ENCODE peak calls at places on chromosomes 13 and 19, in six cellular contexts. V, T, P, Y, A and D are unnamed samples. For H3K9me3 and H3K27me3, the result is how much of the 10 kb centered on the place peaks cover.

GRCh38 chr13:44868397-44868796 is 120.9 kb downstream of the NUFIP1 start:
- DNase-seq in T (no peak), Y (no peak), V (no peak), P (no peak), A (no peak), D (no peak)

GRCh38 chr19:31338069-31338767 is 11.0 kb downstream of the TSHZ3 start:
- DNase-seq in Y (no peak), T (peak), A (peak), V (peak), P (peak), D (no peak)

GRCh38 chr13:48410199-48410598 is 2.7 kb downstream of the LPAR6 start:
- DNase-seq in A (no peak), P (no peak), T (no peak), Y (no peak), V (no peak), D (no peak)

GRCh38 chr19:51809787-51810186 is 14.8 kb downstream of the FPR3 start:
- DNase-seq in V (no peak), P (no peak), A (no peak), Y (no peak), T (peak), D (no peak)

GRCh38 chr13:41694902-41695301 is 237.6 kb downstream of the RGCC start:
- DNase-seq in A (peak), Y (no peak), T (peak), P (peak), V (no peak), D (peak)

GRCh38 chr13:45339867-45340266 is 1.1 kb downstream of the TPT1 start:
- DNase-seq in T (no peak), Y (peak), V (no peak), A (no peak), P (no peak), D (no peak)

GRCh38 chr19:17296278-17296677 is 6.9 kb downstream of the ABHD8 start:
- DNase-seq in V (no peak), T (no peak), P (no peak), Y (no peak), A (no peak), D (no peak)

GRCh38 chr13:101211261-101211660 is 205.0 kb downstream of the NALCN start:
- DNase-seq in V (no peak), T (no peak), P (no peak), Y (no peak), A (peak), D (no peak)

GRCh38 chr19:5144545-5145179 is 175.7 kb downstream of the KDM4B start:
- DNase-seq in P (no peak), V (no peak), Y (no peak), T (no peak), A (no peak), D (peak)

GRCh38 chr13:38850868-38851626 is 139.6 kb downstream of the STOML3 start:
- DNase-seq in P (no peak), V (no peak), A (no peak), T (no peak), Y (no peak), D (no peak)

GRCh38 chr13:93169980-93170379 is 56.6 kb upstream of the GPC6 start:
- DNase-seq in A (no peak), V (no peak), Y (no peak), T (no peak), P (no peak), D (no peak)

GRCh38 chr13:104553156-104553555 is 1486.9 kb upstream of the SLC10A2 start:
- DNase-seq in V (no peak), A (no peak), P (no peak), T (no peak), Y (no peak), D (no peak)

GRCh38 chr13:43783820-43784219 is 3.0 kb downstream of the ENOX1 start:
- DNase-seq in P (no peak), Y (no peak), T (no peak), V (no peak), A (peak), D (no peak)

GRCh38 chr19:43934055-43934984 is 762 bp downstream of the ZNF45 start:
- DNase-seq in P (no peak), A (peak), T (no peak), V (no peak), Y (no peak), D (no peak)

GRCh38 chr13:33318037-33318436 is 32.5 kb upstream of the STARD13 start:
- DNase-seq in T (no peak), Y (no peak), P (no peak), V (no peak), A (no peak), D (no peak)

GRCh38 chr19:7415163-7415856 is 66.6 kb downstream of the ARHGEF18 start:
- DNase-seq in V (no peak), A (no peak), P (peak), T (no peak), Y (no peak), D (peak)

GRCh38 chr19:5782945-5783919 is 1.3 kb downstream of the PRR22 start:
- DNase-seq in P (no peak), T (no peak), Y (no peak), A (no peak), V (no peak), D (no peak)

GRCh38 chr19:17148130-17148529 is 67.0 kb upstream of the USE1 start:
- DNase-seq in A (no peak), P (no peak), T (no peak), Y (no peak), V (no peak), D (no peak)

GRCh38 chr13:44904982-44905381 is 84.3 kb downstream of the NUFIP1 start:
- DNase-seq in T (peak), P (peak), V (no peak), A (no peak), Y (no peak), D (peak)

GRCh38 chr13:44393391-44393790 is 19.8 kb downstream of the SERP2 start:
- DNase-seq in V (no peak), P (no peak), T (no peak), Y (no peak), A (no peak), D (no peak)

GRCh38 chr13:112245959-112246358 is 130.2 kb upstream of the SPACA7 start:
- DNase-seq in T (no peak), Y (no peak), P (no peak), V (no peak), A (no peak), D (no peak)

DNA sequence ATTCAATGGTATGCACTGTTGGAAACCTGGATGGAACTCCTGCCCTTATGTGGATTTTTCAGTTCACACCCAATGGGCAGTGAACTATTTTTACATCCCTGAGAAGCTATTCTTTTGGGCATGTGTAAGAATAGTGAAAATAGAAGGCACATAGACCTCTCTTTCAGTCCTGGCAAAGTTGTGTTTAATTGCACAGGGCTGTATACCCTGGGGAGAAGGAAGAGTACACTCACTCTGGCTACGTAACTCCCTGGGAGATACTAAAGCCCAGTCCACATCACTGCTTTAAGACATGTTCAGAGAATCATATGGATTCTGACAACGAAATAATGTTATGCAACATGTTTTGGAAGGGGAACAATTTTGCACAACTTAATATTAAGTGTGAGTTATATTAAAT is 166.2 kb downstream of the DCT start:
- DNase-seq in Y (no peak), P (no peak), T (no peak), A (no peak), V (no peak), D (no peak)
- H3K9me3 ChIP-seq in Y (under half), P (under half), T (under half), A (under half), V (under half), D (under half)

DNA sequence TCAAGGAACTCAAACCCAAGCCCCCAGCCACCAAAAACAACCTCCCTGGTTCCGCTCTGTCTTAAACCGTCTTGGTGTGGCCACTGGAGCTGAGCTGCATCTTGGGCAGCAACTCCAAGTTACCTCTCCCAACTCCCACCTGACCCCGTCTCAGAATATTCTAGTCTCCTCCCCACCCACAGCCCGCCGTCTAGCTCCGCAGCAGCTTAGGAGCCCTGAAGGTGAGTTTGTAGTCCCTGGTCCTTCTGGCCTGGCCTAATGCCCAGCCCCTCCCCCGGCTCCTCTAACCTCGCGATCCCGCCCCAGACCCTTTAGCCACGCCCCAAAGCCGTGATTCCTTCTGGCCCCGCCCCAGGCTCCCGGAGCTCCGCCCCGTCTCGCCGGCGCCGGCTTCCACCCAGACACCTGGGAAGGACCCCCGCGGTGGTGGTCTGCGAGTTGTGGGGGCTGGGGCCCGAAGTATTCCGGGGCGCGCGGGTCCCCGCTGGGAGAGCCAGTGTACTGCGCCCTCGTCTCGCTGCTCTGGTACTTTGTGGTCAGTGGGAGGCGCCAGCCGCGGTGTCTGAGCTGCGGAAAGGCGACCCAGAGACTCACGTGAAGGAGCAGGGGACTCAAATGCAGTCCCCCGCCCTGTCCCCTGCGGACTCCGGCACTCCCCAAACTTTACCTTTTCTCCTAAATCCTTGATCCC is 2.5 kb upstream of the LHB start:
- DNase-seq in V (peak), Y (peak), A (peak), T (no peak), P (peak), D (peak)
- H3K27me3 ChIP-seq in V (under half), Y (under half), A (under half), T (under half), P (under half), D (under half)

GRCh38 chr19:40392123-40392522 is 2.1 kb upstream of the HIPK4 start:
- DNase-seq in P (no peak), Y (no peak), V (no peak), T (no peak), A (no peak), D (no peak)

GRCh38 chr19:40390084-40390742 is at the start of gene HIPK4:
- DNase-seq in V (no peak), A (no peak), T (no peak), Y (no peak), P (no peak), D (no peak)

GRCh38 chr19:40388486-40388885 is 1.5 kb downstream of the HIPK4 start:
- DNase-seq in P (no peak), A (no peak), Y (no peak), V (no peak), T (no peak), D (no peak)

GRCh38 chr19:40387151-40387550 is 2.8 kb downstream of the HIPK4 start:
- DNase-seq in Y (no peak), P (no peak), A (no peak), T (no peak), V (no peak), D (no peak)

GRCh38 chr19:40389404-40390083 is 437 bp downstream of the HIPK4 start:
- DNase-seq in T (no peak), Y (no peak), A (no peak), P (no peak), V (no peak), D (no peak)
- H3K9me3 ChIP-seq in T (under half), Y (under half), A (under half), P (under half), V (under half), D (under half)

DNA sequence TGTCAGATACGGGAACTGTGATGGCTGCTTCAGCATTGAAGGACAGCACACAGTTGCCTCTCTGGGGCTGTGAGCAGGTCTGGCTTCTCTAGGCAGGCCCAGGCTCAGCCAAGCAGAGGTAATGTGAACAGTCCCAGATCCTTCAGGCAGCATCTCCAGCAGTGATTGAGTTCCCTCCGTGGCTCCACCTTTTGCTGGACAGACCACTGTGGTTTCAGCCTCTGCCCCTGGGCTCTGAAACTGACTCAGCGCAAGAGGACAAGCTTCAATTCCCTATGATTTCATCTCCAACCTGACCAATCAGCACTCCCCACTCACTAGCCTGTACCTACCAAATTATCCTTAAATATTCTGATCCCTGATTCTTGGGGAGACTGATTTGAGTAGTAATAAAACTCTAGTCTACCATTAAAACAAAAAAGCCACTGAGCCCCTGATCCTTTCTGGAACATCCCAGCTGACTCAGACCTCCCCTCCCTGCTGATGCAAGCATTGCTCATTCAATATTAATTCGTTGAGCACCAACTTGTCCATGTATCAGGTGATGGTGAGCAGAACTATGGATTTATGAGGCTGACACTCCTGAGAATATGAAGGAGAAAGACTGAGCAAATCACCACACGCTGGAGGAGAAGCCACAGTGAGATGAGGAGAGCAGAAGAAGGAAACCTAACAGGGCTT is 16.7 kb downstream of the GSX1 start:
- DNase-seq in P (no peak), V (no peak), T (no peak), A (no peak), Y (no peak), D (no peak)
- H3K27me3 ChIP-seq in P (under half), V (under half), T (under half), A (half or more), Y (under half), D (half or more)

DNA sequence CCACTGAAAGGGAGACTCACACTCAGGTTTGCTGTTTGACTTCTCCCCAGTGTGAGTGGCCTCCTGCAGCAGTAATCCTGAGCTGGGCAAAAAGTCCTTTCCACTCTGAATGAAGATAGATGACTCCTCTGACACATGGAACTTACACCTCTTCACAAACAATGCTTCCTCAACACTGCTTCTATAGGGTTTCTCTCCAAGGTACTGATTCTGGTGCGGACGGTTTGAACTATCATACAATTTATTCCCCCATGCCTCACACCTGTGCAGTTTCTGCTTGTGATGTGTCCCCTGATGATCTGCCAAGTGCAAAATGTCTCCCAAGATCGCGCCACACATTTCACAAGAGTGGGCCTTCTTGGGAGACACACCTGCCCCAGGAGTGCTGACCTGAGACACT is 7.6 kb downstream of the ZNF418 start:
- DNase-seq in Y (no peak), V (no peak), T (no peak), P (no peak), A (no peak), D (no peak)
- H3K9me3 ChIP-seq in Y (under half), V (under half), T (half or more), P (under half), A (half or more), D (half or more)

GRCh38 chr19:13382633-13382938 is 123.7 kb downstream of the CACNA1A start:
- DNase-seq in Y (no peak), V (no peak), T (no peak), A (no peak), P (no peak), D (no peak)
- H3K27me3 ChIP-seq in Y (under half), V (under half), T (under half), A (under half), P (under half), D (under half)